ENCODE peak calls at places on chromosomes 13 and 19, in eight cellular contexts. I is tibial nerve, N is pancreas, K is astrocyte of the cerebellum, O is body of pancreas, X is heart right ventricle, R is WERI-Rb-1, A is testis. F is an unnamed sample.

GRCh38 chr13:32737111-32737571 is 150.9 kb downstream of the PDS5B start:
- DNase-seq in A (no peak), R (no peak), K (no peak), I (no peak), N (no peak), X (no peak), O (no peak), F (no peak)

GRCh38 chr19:50046649-50047503 is 21.1 kb downstream of the ZNF473 start:
- DNase-seq in K (no peak), R (peak; percentile 49), I (peak; percentile 26), X (peak; percentile 45), A (peak; percentile 78), O (peak; percentile 45), N (peak; percentile 32), F (no peak)

GRCh38 chr19:4597975-4598671 is 38.6 kb upstream of the SEMA6B start:
- DNase-seq in X (peak; percentile 52), I (no peak), A (peak; percentile 44), K (no peak), R (peak; percentile 82), O (no peak), N (no peak), F (peak; percentile 60)

GRCh38 chr19:2149980-2150793 is 1.2 kb downstream of the AP3D1 start:
- DNase-seq in I (no peak), N (peak; percentile 39), A (peak; percentile 64), K (no peak), O (peak; percentile 38), X (no peak), R (no peak), F (peak; percentile 33)

GRCh38 chr19:10544753-10545251 is 1.1 kb downstream of the ATG4D start:
- DNase-seq in N (no peak), X (no peak), A (no peak), R (no peak), K (no peak), I (no peak), O (no peak), F (no peak)

GRCh38 chr13:59877933-59878332 is 285.8 kb downstream of the DIAPH3 start:
- DNase-seq in R (no peak), O (no peak), K (no peak), N (no peak), A (no peak), I (no peak), X (no peak), F (no peak)

GRCh38 chr19:15253076-15253475 is 20.8 kb upstream of the EPHX3 start:
- DNase-seq in I (no peak), X (no peak), N (no peak), A (no peak), K (no peak), R (no peak), O (no peak), F (no peak)

GRCh38 chr13:57829496-57829895 is 198.0 kb downstream of the PCDH17 start:
- DNase-seq in A (no peak), R (no peak), X (no peak), N (no peak), O (no peak), K (no peak), I (no peak), F (no peak)

GRCh38 chr13:20137875-20138274 is 23.0 kb downstream of the GJA3 start:
- DNase-seq in O (no peak), R (no peak), N (no peak), K (no peak), A (no peak), X (no peak), I (no peak), F (no peak)

GRCh38 chr19:17281391-17282304 is at the start of gene ANKLE1:
- DNase-seq in X (peak; percentile 29), N (no peak), A (no peak), O (no peak), I (no peak), K (no peak), R (no peak), F (peak; percentile 43)

GRCh38 chr19:44642375-44642774 is 1.3 kb upstream of the PVR start:
- DNase-seq in I (no peak), R (no peak), K (no peak), O (no peak), X (no peak), N (no peak), A (no peak), F (no peak)

GRCh38 chr19:44644391-44645016 is 794 bp downstream of the PVR start:
- DNase-seq in I (no peak), N (peak; percentile 40), X (no peak), A (peak; percentile 55), K (no peak), O (peak; percentile 47), R (peak; percentile 32), F (peak; percentile 21)

GRCh38 chr19:44645407-44646048 is 1.8 kb downstream of the PVR start:
- DNase-seq in K (no peak), A (no peak), R (no peak), I (no peak), N (no peak), O (no peak), X (no peak), F (no peak)

GRCh38 chr19:44641866-44642265 is 1.8 kb upstream of the PVR start:
- DNase-seq in O (no peak), N (no peak), I (no peak), X (no peak), R (no peak), A (no peak), K (no peak), F (no peak)

DNA sequence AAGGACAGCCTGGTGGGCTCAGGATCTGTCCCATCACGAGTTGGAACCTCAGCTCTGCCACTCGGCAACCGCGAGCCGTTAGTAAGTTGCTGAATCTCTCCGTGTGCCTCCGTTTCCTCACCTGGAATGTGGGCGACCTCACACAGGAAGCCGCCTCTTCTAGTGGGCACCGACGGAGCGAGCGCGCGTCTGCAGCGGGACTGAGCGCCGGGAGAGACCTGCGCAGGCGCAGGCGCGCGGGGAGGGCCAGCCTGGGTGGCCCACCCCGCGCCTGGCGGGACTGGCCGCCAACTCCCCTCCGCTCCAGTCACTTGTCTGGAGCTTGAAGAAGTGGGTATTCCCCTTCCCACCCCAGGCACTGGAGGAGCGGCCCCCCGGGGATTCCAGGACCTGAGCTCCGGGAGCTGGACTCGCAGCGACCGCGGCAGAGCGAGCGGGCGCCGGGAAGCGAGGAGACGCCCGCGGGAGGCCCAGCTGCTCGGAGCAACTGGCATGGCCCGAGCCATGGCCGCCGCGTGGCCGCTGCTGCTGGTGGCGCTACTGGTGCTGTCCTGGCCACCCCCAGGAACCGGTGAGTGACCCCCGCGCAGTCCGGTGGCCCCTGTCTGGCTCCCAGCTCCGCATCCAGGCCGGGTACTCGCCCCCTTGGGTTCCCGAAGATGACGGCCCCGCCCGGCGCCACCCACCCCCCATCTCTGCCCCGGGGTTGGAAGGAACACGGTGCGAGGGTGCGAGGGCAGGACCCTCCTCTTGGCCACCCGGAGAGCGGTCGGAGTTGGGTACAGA is at the start of gene PVR:
- DNase-seq in X (peak; percentile 81), K (no peak), O (peak; percentile 82), I (peak; percentile 19), R (peak; percentile 78), N (peak; percentile 71), A (peak; percentile 85), F (peak; percentile 59)
- TF ChIP-seq CTCF in X (peak; percentile 30), K (no peak), O (no peak), I (peak; percentile 28), R (peak; percentile 4), N (no peak), A (no peak), F (no peak)

DNA sequence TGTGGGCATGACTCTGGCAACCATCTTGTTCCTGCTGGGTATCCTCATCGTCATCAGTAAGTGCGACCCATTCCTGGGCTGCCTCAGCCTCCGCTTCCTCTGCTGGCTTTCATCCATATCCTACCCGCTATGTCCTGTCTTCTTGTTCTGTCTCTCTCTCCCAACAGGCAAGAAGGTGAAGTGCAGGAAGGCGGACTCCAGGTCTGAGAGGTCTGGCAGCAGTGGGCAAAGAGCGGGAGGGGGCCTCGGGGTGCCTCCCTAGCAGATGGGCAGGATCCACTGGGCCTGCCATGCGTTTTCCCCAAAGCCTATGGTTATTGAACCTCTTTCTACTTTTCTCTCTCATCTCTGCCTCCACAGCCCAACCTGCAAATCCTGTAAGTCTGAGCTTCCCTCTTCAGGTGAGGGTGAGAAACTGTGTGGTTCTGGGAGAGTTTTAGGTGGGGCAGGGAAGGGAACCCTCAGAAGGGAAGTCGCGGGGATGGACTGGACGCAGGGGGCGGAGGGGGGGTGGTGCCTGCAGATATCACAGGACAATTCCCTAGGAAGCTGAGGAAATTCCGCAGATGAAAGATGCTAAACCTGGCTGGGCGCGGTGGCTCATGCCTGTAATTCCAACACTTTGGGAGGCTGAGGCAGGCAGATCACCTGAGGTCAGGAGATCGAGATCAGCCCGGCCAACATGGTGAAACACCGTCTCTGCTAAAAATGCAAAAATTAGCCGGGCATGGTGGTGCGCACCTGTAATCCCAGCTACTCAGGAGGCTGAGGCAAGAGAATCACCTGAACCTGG is 3.1 kb upstream of the FXYD5 start:
- DNase-seq in I (no peak), X (no peak), R (no peak), O (no peak), A (no peak), N (no peak), K (no peak), F (no peak)
- TF ChIP-seq CTCF in I (no peak), X (no peak), R (peak; percentile 1), O (no peak), A (no peak), N (no peak), K (no peak), F (no peak)

DNA sequence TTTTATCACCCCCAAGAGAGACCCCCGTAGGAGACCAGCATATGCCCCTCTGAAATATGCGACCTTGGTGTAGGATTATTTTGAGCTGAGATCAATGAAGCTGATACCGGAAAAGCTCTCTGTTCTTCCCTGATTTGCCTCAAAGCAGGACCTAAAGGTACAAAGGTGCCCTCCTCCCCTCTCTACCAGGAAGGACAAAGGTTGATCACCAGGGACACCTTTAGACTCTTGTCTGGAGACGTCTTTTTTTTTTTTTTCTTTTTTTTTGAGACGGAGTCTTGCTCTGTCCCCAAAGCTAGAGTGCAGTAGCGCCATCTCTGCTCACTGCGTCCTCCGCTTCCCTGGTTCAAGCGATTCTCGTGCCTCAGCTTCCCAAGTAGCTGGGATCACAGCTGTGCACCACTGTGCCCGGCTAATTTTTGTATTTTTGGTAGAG is 792 bp upstream of the PEX11G start:
- DNase-seq in N (no peak), X (no peak), R (no peak), O (no peak), K (no peak), A (no peak), I (no peak), F (no peak)
- TF ChIP-seq CTCF in N (no peak), X (no peak), R (no peak), O (no peak), K (no peak), A (no peak), I (no peak), F (no peak)

GRCh38 chr13:91165758-91166157 is 181.7 kb upstream of the MIR17HG start:
- DNase-seq in X (no peak), I (no peak), N (no peak), O (no peak), A (no peak), K (no peak), R (no peak), F (no peak)

GRCh38 chr13:91172160-91172559 is 175.3 kb upstream of the MIR17HG start:
- DNase-seq in I (no peak), A (no peak), O (no peak), X (no peak), N (no peak), K (no peak), R (no peak), F (no peak)

GRCh38 chr13:91167706-91168459 is 179.6 kb upstream of the MIR17HG start:
- DNase-seq in R (no peak), X (no peak), A (no peak), N (no peak), K (peak; percentile 36), O (no peak), I (no peak), F (no peak)

GRCh38 chr13:91166714-91167511 is 180.6 kb upstream of the MIR17HG start:
- DNase-seq in I (no peak), R (no peak), X (no peak), A (no peak), O (no peak), K (no peak), N (no peak), F (no peak)

GRCh38 chr13:91169641-91170040 is 177.8 kb upstream of the MIR17HG start:
- DNase-seq in A (no peak), O (no peak), N (no peak), X (no peak), K (peak; percentile 16), R (no peak), I (no peak), F (no peak)
- TF ChIP-seq CTCF in A (no peak), O (no peak), N (no peak), X (no peak), K (no peak), R (no peak), I (no peak), F (no peak)

F was measured in endothelial cell.